ENCODE peak calls at places on chromosomes 3 and 15, in six cellular contexts. One of them, this sample, is unnamed.

GRCh38 chr3:63207066-63207590 is 71.0 kb upstream of the SYNPR start:
- DNase-seq in GM13977: no peak
- DNase-seq in Right ventricle myocardium superior: no peak
- DNase-seq in fibroblast of mammary gland: peak; percentile 68
- DNase-seq in activated CD4-positive, CD25-positive, alpha-beta regulatory T cell: no peak
- DNase-seq in stimulated activated CD8-positive, alpha-beta memory T cell treated with anti-CD3 and anti-CD28 coated beads, Interleukin-7, amount 100 ng/mL, for 1 hour: no peak
- DNase-seq in this sample: no peak

GRCh38 chr15:101394056-101394630 is 95.4 kb downstream of the PCSK6 start:
- DNase-seq in Right ventricle myocardium superior: no peak
- DNase-seq in stimulated activated CD8-positive, alpha-beta memory T cell treated with anti-CD3 and anti-CD28 coated beads, Interleukin-7, amount 100 ng/mL, for 1 hour: no peak
- DNase-seq in GM13977: no peak
- DNase-seq in fibroblast of mammary gland: no peak
- DNase-seq in activated CD4-positive, CD25-positive, alpha-beta regulatory T cell: no peak
- DNase-seq in this sample: no peak

GRCh38 chr3:114319453-114319852 is 25.6 kb downstream of the TIGIT start:
- DNase-seq in fibroblast of mammary gland: peak; percentile 73
- DNase-seq in stimulated activated CD8-positive, alpha-beta memory T cell treated with anti-CD3 and anti-CD28 coated beads, Interleukin-7, amount 100 ng/mL, for 1 hour: no peak
- DNase-seq in Right ventricle myocardium superior: no peak
- DNase-seq in activated CD4-positive, CD25-positive, alpha-beta regulatory T cell: no peak
- DNase-seq in GM13977: no peak
- DNase-seq in this sample: no peak

GRCh38 chr15:69703495-69704187 is 251.0 kb downstream of the RPLP1 start:
- DNase-seq in stimulated activated CD8-positive, alpha-beta memory T cell treated with anti-CD3 and anti-CD28 coated beads, Interleukin-7, amount 100 ng/mL, for 1 hour: no peak
- DNase-seq in Right ventricle myocardium superior: no peak
- DNase-seq in GM13977: no peak
- DNase-seq in fibroblast of mammary gland: no peak
- DNase-seq in activated CD4-positive, CD25-positive, alpha-beta regulatory T cell: no peak
- DNase-seq in this sample: no peak

GRCh38 chr3:101720851-101721649 is 3.4 kb upstream of the CEP97 start:
- DNase-seq in GM13977: no peak
- DNase-seq in stimulated activated CD8-positive, alpha-beta memory T cell treated with anti-CD3 and anti-CD28 coated beads, Interleukin-7, amount 100 ng/mL, for 1 hour: no peak
- DNase-seq in activated CD4-positive, CD25-positive, alpha-beta regulatory T cell: no peak
- DNase-seq in Right ventricle myocardium superior: no peak
- DNase-seq in fibroblast of mammary gland: peak; percentile 42
- DNase-seq in this sample: no peak

GRCh38 chr15:35206060-35206675 is 121.1 kb upstream of the NANOGP8 start:
- DNase-seq in Right ventricle myocardium superior: no peak
- DNase-seq in fibroblast of mammary gland: peak; percentile 49
- DNase-seq in stimulated activated CD8-positive, alpha-beta memory T cell treated with anti-CD3 and anti-CD28 coated beads, Interleukin-7, amount 100 ng/mL, for 1 hour: no peak
- DNase-seq in GM13977: peak; percentile 20
- DNase-seq in activated CD4-positive, CD25-positive, alpha-beta regulatory T cell: no peak
- DNase-seq in this sample: no peak

GRCh38 chr3:88180398-88180999 is 30.7 kb downstream of the C3orf38 start:
- DNase-seq in GM13977: peak; percentile 42
- DNase-seq in Right ventricle myocardium superior: no peak
- DNase-seq in fibroblast of mammary gland: peak; percentile 61
- DNase-seq in activated CD4-positive, CD25-positive, alpha-beta regulatory T cell: no peak
- DNase-seq in stimulated activated CD8-positive, alpha-beta memory T cell treated with anti-CD3 and anti-CD28 coated beads, Interleukin-7, amount 100 ng/mL, for 1 hour: no peak
- DNase-seq in this sample: peak; percentile 27

GRCh38 chr3:109902549-109902948 is 565.2 kb upstream of the DPPA4 start:
- DNase-seq in activated CD4-positive, CD25-positive, alpha-beta regulatory T cell: no peak
- DNase-seq in Right ventricle myocardium superior: no peak
- DNase-seq in fibroblast of mammary gland: no peak
- DNase-seq in stimulated activated CD8-positive, alpha-beta memory T cell treated with anti-CD3 and anti-CD28 coated beads, Interleukin-7, amount 100 ng/mL, for 1 hour: no peak
- DNase-seq in GM13977: no peak
- DNase-seq in this sample: no peak

This sample was measured in GM12878.